ENCODE peak calls at places on chromosomes 12 and 14, in four cellular contexts. P is HCT116, N is K562, Z is HepG2. X is an unnamed sample.

GRCh38 chr14:87049886-87050820 is 942.8 kb downstream of the GALC start:
- DNase-seq in P (no peak), N (no peak), Z (peak; percentile 37), X (no peak)

GRCh38 chr12:90859591-90859990 is 95.4 kb downstream of the CCER1 start:
- DNase-seq in P (no peak), N (no peak), Z (peak; percentile 22), X (no peak)

GRCh38 chr12:44532940-44533339 is 343.2 kb downstream of the NELL2 start:
- DNase-seq in P (no peak), N (no peak), Z (no peak), X (no peak)

GRCh38 chr14:64971890-64972785 is at the start of gene RAB15:
- DNase-seq in P (no peak), N (peak; percentile 22), Z (no peak), X (no peak)

GRCh38 chr12:19130224-19131019 is 889 bp downstream of the PLEKHA5 start:
- DNase-seq in P (no peak), N (peak; percentile 52), Z (no peak), X (no peak)

GRCh38 chr12:113933201-113933786 is 32.8 kb downstream of the RBM19 start:
- DNase-seq in P (no peak), N (peak; percentile 83), Z (no peak), X (no peak)

GRCh38 chr12:3197131-3197818 is 120.1 kb downstream of the TSPAN9 start:
- DNase-seq in P (no peak), N (no peak), Z (peak; percentile 10), X (no peak)

GRCh38 chr14:32078030-32078793 is 1.1 kb downstream of the ARHGAP5 start:
- DNase-seq in P (no peak), N (peak; percentile 31), Z (peak; percentile 70), X (no peak)

GRCh38 chr12:116015525-116015924 is 262.0 kb downstream of the MED13L start:
- DNase-seq in P (no peak), N (peak; percentile 13), Z (peak; percentile 21), X (no peak)

GRCh38 chr12:128942960-128943477 is 89.7 kb downstream of the GLT1D1 start:
- DNase-seq in P (no peak), N (no peak), Z (no peak), X (no peak)

GRCh38 chr12:54879579-54879978 is 25.3 kb downstream of the MUCL1 start:
- DNase-seq in P (no peak), N (no peak), Z (no peak), X (no peak)

GRCh38 chr14:68796418-68797101 is 3.7 kb upstream of the ZFP36L1 start:
- DNase-seq in P (no peak), N (peak; percentile 38), Z (no peak), X (no peak)

GRCh38 chr12:50960130-50960529 is 7.8 kb downstream of the HIGD1C start:
- DNase-seq in P (no peak), N (no peak), Z (no peak), X (no peak)

GRCh38 chr14:104368751-104369100 is 210.8 kb upstream of the C14orf180 start:
- DNase-seq in P (no peak), N (no peak), Z (no peak), X (no peak)

GRCh38 chr12:62744551-62744950 is 190.4 kb downstream of the PPM1H start:
- DNase-seq in P (no peak), N (no peak), Z (no peak), X (no peak)

GRCh38 chr14:75399819-75400678 is 27.8 kb upstream of the JDP2 start:
- DNase-seq in P (no peak), N (no peak), Z (no peak), X (no peak)

GRCh38 chr12:109476807-109477184 is 304 bp downstream of the KCTD10 start:
- DNase-seq in P (no peak), N (no peak), Z (no peak), X (no peak)

GRCh38 chr12:109469516-109469915 is 7.6 kb downstream of the KCTD10 start:
- DNase-seq in P (no peak), N (no peak), Z (no peak), X (no peak)

GRCh38 chr12:109475121-109475520 is 2.0 kb downstream of the KCTD10 start:
- DNase-seq in P (no peak), N (no peak), Z (no peak), X (no peak)

GRCh38 chr12:109475993-109476806 is 900 bp downstream of the KCTD10 start:
- DNase-seq in P (no peak), N (no peak), Z (no peak), X (no peak)

DNA sequence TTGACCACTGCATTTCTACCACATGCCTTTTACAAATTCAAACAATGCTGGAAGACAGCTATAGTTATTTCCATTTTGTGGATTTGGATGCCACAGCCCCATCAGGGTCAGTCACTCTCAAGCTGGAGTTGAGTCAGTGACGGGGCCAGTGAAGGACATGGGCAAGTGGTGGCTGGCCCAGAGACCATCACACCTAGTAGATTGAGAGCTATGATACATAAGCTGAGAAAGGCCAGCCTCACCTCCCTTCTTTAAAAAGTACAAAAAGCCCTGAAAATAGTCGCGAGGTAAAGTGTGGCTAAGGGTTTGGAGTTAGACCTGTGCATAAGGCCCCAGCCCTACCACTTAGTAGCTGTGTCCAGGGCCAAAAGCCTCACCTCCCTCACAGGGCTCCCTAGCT is 4.1 kb downstream of the KCTD10 start:
- DNase-seq in P (no peak), N (no peak), Z (no peak), X (no peak)
- H3K4me1 ChIP-seq in P (peaks cover 6% of the 10 kb centered on the region), N (peaks cover 15% of the 10 kb centered on the region), Z (peaks cover 21% of the 10 kb centered on the region), X (peaks cover 11% of the 10 kb centered on the region)

DNA sequence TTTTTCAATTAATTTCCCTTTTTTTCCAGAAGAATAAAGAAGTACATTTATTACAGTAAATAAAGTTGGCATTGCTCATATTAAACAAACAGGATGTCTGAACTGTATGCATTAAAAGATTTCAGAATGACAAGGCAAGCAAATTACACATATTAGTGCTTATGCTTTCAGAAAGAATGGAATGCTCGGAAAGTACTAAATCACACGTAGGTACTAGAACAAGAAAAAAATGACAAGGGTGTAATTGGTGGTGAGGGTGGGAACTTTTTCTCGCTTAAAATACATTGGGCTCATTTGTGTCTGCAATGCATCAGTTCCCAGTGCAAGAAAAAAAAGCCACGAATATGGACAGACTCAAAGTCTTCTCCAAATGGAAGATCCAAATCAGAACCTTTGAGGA is 33.3 kb upstream of the HIF1A start:
- DNase-seq in P (no peak), N (no peak), Z (no peak), X (no peak)
- TF ChIP-seq TCF7L2 in P (no peak), N (no peak), Z (no peak), X (no peak)

GRCh38 chr14:93061380-93062012 is 54.2 kb downstream of the ITPK1 start:
- DNase-seq in P (no peak), N (no peak), Z (no peak), X (no peak)

GRCh38 chr14:93059917-93060545 is 55.7 kb downstream of the ITPK1 start:
- DNase-seq in P (no peak), N (no peak), Z (no peak), X (no peak)

GRCh38 chr14:93060841-93061240 is 54.9 kb downstream of the ITPK1 start:
- DNase-seq in P (no peak), N (no peak), Z (no peak), X (no peak)

GRCh38 chr14:93057586-93058280 is 58.0 kb downstream of the ITPK1 start:
- DNase-seq in P (no peak), N (no peak), Z (no peak), X (no peak)

GRCh38 chr14:93059260-93059659 is 56.5 kb downstream of the ITPK1 start:
- DNase-seq in P (no peak), N (no peak), Z (no peak), X (no peak)
- H3K4me1 ChIP-seq in P (no peaks in the 10 kb centered on the region), N (peaks cover 6% of the 10 kb centered on the region), Z (peaks cover 51% of the 10 kb centered on the region), X (peaks cover 9% of the 10 kb centered on the region)

DNA sequence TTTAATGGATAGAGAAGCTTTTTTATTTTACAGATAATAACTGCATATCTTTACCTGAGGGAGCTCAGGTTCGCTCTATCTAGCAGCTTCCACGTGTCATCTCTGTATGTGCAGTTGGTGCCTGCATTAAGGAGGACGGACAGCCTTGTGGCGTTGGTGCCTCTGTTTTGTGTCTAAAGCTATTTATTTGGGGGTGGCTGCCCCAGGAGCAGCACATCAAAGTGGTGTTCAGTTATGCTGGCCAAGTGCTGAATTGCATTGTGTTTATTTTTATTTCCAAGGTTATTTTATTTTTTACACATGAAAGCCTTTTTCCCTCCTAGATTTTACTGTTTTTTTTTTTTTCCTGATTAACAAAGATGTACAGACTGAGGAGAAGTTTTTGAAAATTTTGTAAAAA is 59.7 kb downstream of the RASSF3 start:
- DNase-seq in P (no peak), N (no peak), Z (no peak), X (no peak)
- TF ChIP-seq TCF7L2 in P (no peak), N (no peak), Z (no peak), X (no peak)

DNA sequence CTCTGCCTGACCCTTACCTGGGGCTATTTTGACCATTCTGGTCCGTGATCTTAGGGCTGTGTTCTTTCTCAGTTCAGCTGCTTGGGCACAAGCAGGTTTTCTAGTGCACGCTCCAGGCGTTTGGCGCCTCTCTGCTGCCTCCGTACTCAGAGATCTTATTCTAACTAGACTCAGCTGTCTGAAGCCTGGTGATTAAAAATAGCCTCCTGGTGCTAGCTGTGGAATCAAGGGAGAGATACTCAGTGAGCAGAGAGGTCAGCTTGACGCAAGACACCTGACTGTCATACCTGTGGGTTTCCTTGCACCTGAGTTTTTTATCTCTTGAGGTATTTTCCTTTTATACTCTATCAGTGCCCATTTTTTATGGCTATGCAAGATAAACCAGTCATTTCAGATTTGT is 144.8 kb downstream of the ETV6 start:
- DNase-seq in P (no peak), N (no peak), Z (no peak), X (no peak)
- H3K4me1 ChIP-seq in P (peaks cover 33% of the 10 kb centered on the region), N (peaks cover 6% of the 10 kb centered on the region), Z (peaks cover 30% of the 10 kb centered on the region), X (peaks cover 5% of the 10 kb centered on the region)

DNA sequence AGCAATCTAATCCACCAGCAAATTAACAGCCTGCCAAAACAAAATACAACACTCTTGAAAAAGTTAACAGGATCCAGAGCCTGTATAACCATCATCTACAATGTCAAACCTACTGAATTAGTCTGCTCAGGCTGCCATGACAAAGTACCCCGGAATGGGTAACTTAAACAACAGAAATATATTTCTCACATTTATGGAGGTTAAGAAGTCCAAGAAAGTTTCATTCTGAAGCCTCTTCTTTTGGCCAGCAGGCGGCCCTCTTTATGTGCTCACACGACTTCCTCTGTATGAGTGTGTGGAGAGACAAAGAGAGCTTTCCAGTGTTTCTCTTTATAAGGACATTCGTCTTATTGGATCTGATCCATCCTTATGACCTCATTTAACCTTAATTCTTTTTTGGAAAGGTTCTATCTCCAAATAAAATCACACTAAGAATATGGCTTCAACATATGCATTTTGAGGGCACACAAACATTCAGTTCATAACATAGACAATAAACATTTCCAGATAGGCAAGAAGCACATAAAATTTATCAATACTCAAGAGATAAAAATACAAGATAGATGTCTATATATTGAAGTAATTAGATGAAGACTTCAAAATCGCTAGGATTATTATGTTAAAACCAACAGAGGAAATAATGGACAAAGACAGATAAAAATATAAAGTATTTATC is 5.9 kb upstream of the RERG start:
- DNase-seq in P (peak; percentile 42), N (no peak), Z (peak; percentile 42), X (no peak)
- TF ChIP-seq TCF7L2 in P (no peak), N (no peak), Z (no peak), X (no peak)